ENCODE peak calls at places on chromosomes 4 and X, in six cellular contexts. One of them, this sample, is unnamed.

GRCh38 chr4:1232661-1233621 is 16.0 kb downstream of the CTBP1 start:
- DNase-seq in retinal pigment epithelial cell: peak; percentile 76
- DNase-seq in A172: no peak
- DNase-seq in HTR-8/SVneo: no peak
- DNase-seq in naive B cell: no peak
- DNase-seq in D341Med: no peak
- DNase-seq in this sample: no peak

GRCh38 chr4:128338634-128339355 is 51.2 kb upstream of the PGRMC2 start:
- DNase-seq in retinal pigment epithelial cell: peak; percentile 79
- DNase-seq in A172: peak; percentile 94
- DNase-seq in HTR-8/SVneo: peak; percentile 75
- DNase-seq in naive B cell: no peak
- DNase-seq in D341Med: no peak
- DNase-seq in this sample: peak; percentile 86

GRCh38 chrX:21708116-21708515 is 49.8 kb downstream of the SMPX start:
- DNase-seq in retinal pigment epithelial cell: no peak
- DNase-seq in A172: no peak
- DNase-seq in HTR-8/SVneo: no peak
- DNase-seq in naive B cell: no peak
- DNase-seq in D341Med: no peak
- DNase-seq in this sample: no peak

GRCh38 chrX:6852121-6852520 is 295.4 kb upstream of the STS start:
- DNase-seq in retinal pigment epithelial cell: no peak
- DNase-seq in A172: no peak
- DNase-seq in HTR-8/SVneo: no peak
- DNase-seq in naive B cell: no peak
- DNase-seq in D341Med: no peak
- DNase-seq in this sample: no peak

GRCh38 chrX:125170459-125170858 is 149.2 kb upstream of the TEX13C start:
- DNase-seq in retinal pigment epithelial cell: no peak
- DNase-seq in A172: no peak
- DNase-seq in HTR-8/SVneo: no peak
- DNase-seq in naive B cell: no peak
- DNase-seq in D341Med: no peak
- DNase-seq in this sample: no peak

GRCh38 chr4:141587897-141588296 is 48.5 kb upstream of the IL15 start:
- DNase-seq in retinal pigment epithelial cell: no peak
- DNase-seq in A172: peak; percentile 26
- DNase-seq in HTR-8/SVneo: no peak
- DNase-seq in naive B cell: no peak
- DNase-seq in D341Med: no peak
- DNase-seq in this sample: no peak

GRCh38 chr4:48173055-48173991 is 39.3 kb upstream of the TXK start:
- DNase-seq in retinal pigment epithelial cell: peak; percentile 29
- DNase-seq in A172: peak; percentile 82
- DNase-seq in HTR-8/SVneo: peak; percentile 74
- DNase-seq in naive B cell: no peak
- DNase-seq in D341Med: no peak
- DNase-seq in this sample: peak; percentile 70

GRCh38 chrX:140123446-140123845 is 158.1 kb upstream of the CXorf66 start:
- DNase-seq in retinal pigment epithelial cell: no peak
- DNase-seq in A172: no peak
- DNase-seq in HTR-8/SVneo: no peak
- DNase-seq in naive B cell: no peak
- DNase-seq in D341Med: no peak
- DNase-seq in this sample: no peak

GRCh38 chr4:186226521-186227189 is 652 bp upstream of the KLKB1 start:
- DNase-seq in retinal pigment epithelial cell: no peak
- DNase-seq in A172: no peak
- DNase-seq in HTR-8/SVneo: no peak
- DNase-seq in naive B cell: no peak
- DNase-seq in D341Med: no peak
- DNase-seq in this sample: no peak

GRCh38 chrX:54529166-54529558 is 857 bp upstream of the GNL3L start:
- DNase-seq in retinal pigment epithelial cell: no peak
- DNase-seq in A172: peak; percentile 0
- DNase-seq in HTR-8/SVneo: no peak
- DNase-seq in naive B cell: no peak
- DNase-seq in D341Med: peak; percentile 52
- DNase-seq in this sample: no peak

GRCh38 chrX:44202596-44202995 is 140.9 kb downstream of the EFHC2 start:
- DNase-seq in retinal pigment epithelial cell: no peak
- DNase-seq in A172: no peak
- DNase-seq in HTR-8/SVneo: no peak
- DNase-seq in naive B cell: no peak
- DNase-seq in D341Med: no peak
- DNase-seq in this sample: no peak

GRCh38 chr4:56757270-56757746 is 64.2 kb downstream of the SPINK2 start:
- DNase-seq in retinal pigment epithelial cell: no peak
- DNase-seq in A172: peak; percentile 83
- DNase-seq in HTR-8/SVneo: no peak
- DNase-seq in naive B cell: peak; percentile 26
- DNase-seq in D341Med: no peak
- DNase-seq in this sample: peak; percentile 74

This sample was measured in GM03348.